ENCODE peak calls at places on chromosome 7, in six cellular contexts. U is nephron progenitor cell, I is ovary, Q is GM12865, W is SK-N-SH, J is fibroblast of lung. L is an unnamed sample.
A peak's percentile ranks its signal among the peaks of the same experiment; 100 is the strongest.

GRCh38 chr7:39130740-39131538 is 153.2 kb downstream of the POU6F2 start:
- DNase-seq in J (no peak), I (no peak), U (no peak), W (no peak), Q (no peak), L (no peak)

GRCh38 chr7:19958309-19958896 is 185.0 kb upstream of the TMEM196 start:
- DNase-seq in I (no peak), J (peak; percentile 88), W (no peak), U (no peak), Q (no peak), L (no peak)

GRCh38 chr7:115603416-115603815 is 427.1 kb downstream of the TFEC start:
- DNase-seq in U (no peak), W (no peak), J (no peak), Q (no peak), I (no peak), L (no peak)

GRCh38 chr7:30992414-30992813 is 28.7 kb downstream of the GHRHR start:
- DNase-seq in I (no peak), J (no peak), W (no peak), Q (no peak), U (no peak), L (no peak)

GRCh38 chr7:47394216-47394615 is 187.7 kb downstream of the TNS3 start:
- DNase-seq in I (peak; percentile 14), W (no peak), U (no peak), J (no peak), Q (no peak), L (no peak)

GRCh38 chr7:26237035-26237807 is 35.7 kb downstream of the CBX3 start:
- DNase-seq in J (no peak), Q (no peak), W (no peak), I (no peak), U (no peak), L (no peak)

GRCh38 chr7:94654764-94655561 is 970 bp downstream of the SGCE start:
- DNase-seq in J (peak; percentile 67), Q (peak; percentile 65), W (peak; percentile 70), I (peak; percentile 64), U (peak; percentile 34), L (no peak)

GRCh38 chr7:125516194-125516593 is 586.6 kb upstream of the POT1 start:
- DNase-seq in W (peak; percentile 62), J (no peak), U (peak; percentile 4), Q (no peak), I (no peak), L (no peak)

GRCh38 chr7:109282726-109283125 is 713.1 kb downstream of the DNAJB9 start:
- DNase-seq in J (no peak), U (no peak), W (no peak), I (no peak), Q (no peak), L (no peak)

GRCh38 chr7:40947546-40947945 is 755.3 kb downstream of the INHBA start:
- DNase-seq in U (no peak), W (no peak), I (no peak), J (peak; percentile 11), Q (no peak), L (no peak)

GRCh38 chr7:35516498-35516897 is 178.4 kb downstream of the HERPUD2 start:
- DNase-seq in Q (no peak), I (no peak), J (no peak), W (no peak), U (no peak), L (no peak)

GRCh38 chr7:132276252-132276651 is 300.0 kb downstream of the PLXNA4 start:
- DNase-seq in U (no peak), I (no peak), Q (no peak), J (no peak), W (peak; percentile 47), L (no peak)

GRCh38 chr7:2757361-2757903 is 69.4 kb downstream of the AMZ1 start:
- DNase-seq in W (peak; percentile 61), I (no peak), Q (no peak), U (no peak), J (no peak), L (no peak)

GRCh38 chr7:21543528-21544302 is 876 bp downstream of the DNAH11 start:
- DNase-seq in J (peak; percentile 31), U (peak; percentile 23), W (peak; percentile 17), Q (no peak), I (no peak), L (no peak)

GRCh38 chr7:127251458-127252379 is 1.0 kb downstream of the GRM8 start:
- DNase-seq in U (peak; percentile 29), J (no peak), I (no peak), Q (peak; percentile 32), W (peak; percentile 70), L (no peak)

GRCh38 chr7:128174391-128174790 is 66.7 kb upstream of the LEP start:
- DNase-seq in J (no peak), Q (no peak), I (no peak), U (no peak), W (no peak), L (no peak)

GRCh38 chr7:124720195-124720594 is 45.4 kb downstream of the GPR37 start:
- DNase-seq in J (peak; percentile 77), Q (no peak), I (no peak), U (no peak), W (no peak), L (no peak)

GRCh38 chr7:33215992-33216391 is 86.6 kb downstream of the BBS9 start:
- DNase-seq in W (no peak), Q (no peak), U (no peak), J (peak; percentile 12), I (no peak), L (no peak)

GRCh38 chr7:7699370-7699769 is 19.0 kb downstream of the RPA3 start:
- DNase-seq in J (no peak), I (no peak), U (no peak), W (no peak), Q (no peak), L (no peak)

GRCh38 chr7:55593172-55593514 is 20.8 kb upstream of the VOPP1 start:
- DNase-seq in I (no peak), W (no peak), Q (no peak), J (no peak), U (no peak), L (no peak)

DNA sequence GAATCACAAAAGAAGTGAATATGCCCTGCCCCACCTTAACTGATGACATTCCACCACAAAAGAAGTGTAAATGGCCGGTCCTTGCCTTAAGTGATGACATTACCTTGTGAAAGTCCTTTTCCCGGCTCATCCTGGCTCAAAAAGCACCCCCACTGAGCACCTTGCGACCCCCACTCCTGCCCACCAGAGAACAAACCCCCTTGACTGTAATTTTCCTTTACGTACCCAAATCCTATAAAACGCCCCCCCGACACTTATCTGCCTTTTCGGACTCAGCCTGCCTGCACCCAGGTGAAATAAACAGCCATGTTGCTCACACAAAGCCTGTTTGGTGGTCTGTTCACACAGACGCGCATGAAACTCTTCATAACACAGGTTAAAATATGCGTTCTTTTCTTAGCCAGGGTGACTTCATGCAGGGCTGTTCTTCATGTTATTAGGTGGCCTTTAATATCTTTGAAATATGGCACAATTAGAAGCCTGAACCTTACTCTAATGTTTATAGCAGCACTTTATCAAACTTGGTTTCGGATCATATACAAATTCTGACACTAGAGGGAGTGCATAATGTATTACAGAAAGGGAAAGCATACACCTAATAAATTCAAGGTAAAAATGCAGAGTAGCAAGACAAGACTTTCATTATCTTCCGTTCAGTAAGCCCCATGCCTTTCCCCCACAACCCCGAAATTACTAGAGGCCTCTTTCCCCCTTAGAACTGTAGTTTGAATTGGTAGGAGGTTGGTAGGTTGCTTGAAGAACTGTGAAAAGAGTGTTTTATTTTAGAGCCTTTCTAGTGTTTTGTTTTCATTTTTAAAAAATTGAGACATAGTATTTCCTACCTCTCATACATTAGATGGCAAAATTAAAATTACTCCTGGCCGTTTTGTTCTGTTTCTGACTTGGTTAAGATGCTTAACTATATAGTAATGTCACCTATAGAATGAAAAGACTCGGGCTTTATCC is 117.9 kb downstream of the NPY start:
- DNase-seq in J (peak; percentile 58), W (peak; percentile 30), I (no peak), Q (peak; percentile 57), U (no peak), L (no peak)
- TF ChIP-seq CTCF in J (peak; percentile 28), W (peak; percentile 75), I (peak; percentile 21), Q (peak; percentile 28), U (peak; percentile 17), L (peak; percentile 86)

GRCh38 chr7:43072530-43072929 is 39.9 kb upstream of the HECW1 start:
- DNase-seq in I (no peak), Q (peak; percentile 63), U (no peak), J (peak; percentile 15), W (no peak), L (no peak)

GRCh38 chr7:43077285-43077684 is 35.2 kb upstream of the HECW1 start:
- DNase-seq in U (no peak), I (no peak), J (no peak), Q (no peak), W (no peak), L (no peak)

GRCh38 chr7:43076189-43076605 is 36.2 kb upstream of the HECW1 start:
- DNase-seq in Q (peak; percentile 89), J (no peak), U (no peak), I (no peak), W (no peak), L (no peak)

GRCh38 chr7:43076606-43077005 is 35.8 kb upstream of the HECW1 start:
- DNase-seq in I (no peak), W (no peak), U (no peak), Q (no peak), J (no peak), L (no peak)

GRCh38 chr7:43071604-43072003 is 40.8 kb upstream of the HECW1 start:
- DNase-seq in J (peak; percentile 15), I (peak; percentile 24), Q (peak; percentile 56), U (peak; percentile 49), W (peak; percentile 19), L (no peak)
- TF ChIP-seq CTCF in J (peak; percentile 31), I (no peak), Q (peak; percentile 46), U (peak; percentile 56), W (peak; percentile 62), L (peak; percentile 70)

DNA sequence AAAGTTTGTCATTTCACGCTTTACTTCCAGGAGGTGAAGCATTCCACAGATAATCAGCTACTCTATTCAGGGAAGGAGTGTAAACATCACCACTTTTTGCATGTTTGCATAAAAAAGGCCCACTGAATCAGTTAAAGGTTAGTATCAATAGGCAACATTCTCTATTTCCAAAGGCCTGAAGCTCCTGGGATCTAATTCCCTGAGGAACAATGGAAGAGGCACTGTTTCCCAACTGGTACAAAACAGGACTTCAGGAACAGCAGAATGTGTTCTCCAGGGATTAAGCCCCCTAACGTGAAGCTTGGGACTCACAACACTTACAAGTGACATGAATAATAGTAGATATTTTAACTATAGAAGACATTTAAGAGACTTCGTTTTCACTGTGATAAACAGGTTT is 6.1 kb downstream of the LRRN3 start:
- DNase-seq in I (no peak), W (no peak), J (no peak), U (no peak), Q (no peak), L (no peak)
- TF ChIP-seq CTCF in I (no peak), W (no peak), J (no peak), U (no peak), Q (no peak), L (no peak)

DNA sequence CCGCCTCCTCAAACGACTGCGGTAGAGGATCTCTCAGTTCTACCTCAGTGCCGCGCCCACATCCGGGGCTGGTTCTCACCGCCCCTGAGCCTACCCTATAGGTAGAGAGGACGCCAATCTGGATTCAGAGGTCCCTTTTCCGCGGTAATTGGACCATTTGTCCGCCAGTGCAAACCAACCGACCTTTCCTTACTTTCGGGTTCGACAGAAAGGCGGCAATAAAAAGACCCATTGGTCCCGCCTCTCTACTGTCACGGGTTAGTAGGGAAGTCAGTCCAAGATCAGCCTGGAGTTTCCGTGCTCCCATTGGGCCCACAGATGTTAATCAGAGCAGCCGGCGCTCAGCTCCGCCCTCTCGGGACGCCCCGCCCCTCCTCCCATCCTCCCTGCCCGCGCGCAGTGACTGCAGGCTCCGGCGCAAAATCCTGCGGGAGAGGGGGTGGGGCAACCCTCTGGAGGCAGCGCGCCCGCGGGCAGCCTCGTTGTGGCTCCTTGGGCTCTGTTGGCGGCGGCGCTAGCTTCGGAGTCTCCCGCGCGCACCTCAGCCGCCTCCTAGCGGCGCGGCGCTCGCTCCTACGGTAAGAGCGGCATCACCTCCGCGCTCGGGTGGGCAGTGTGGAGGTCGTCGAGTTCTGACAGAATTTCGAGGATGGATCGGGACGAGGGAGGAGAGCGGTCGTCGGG is at the start of the genes PHTF2 and TMEM60:
- DNase-seq in W (peak; percentile 98), Q (peak; percentile 98), I (peak; percentile 98), J (peak; percentile 100), U (peak; percentile 100), L (peak; percentile 99)
- TF ChIP-seq CTCF in W (peak; percentile 71), Q (peak; percentile 48), I (no peak), J (peak; percentile 52), U (peak; percentile 33), L (peak; percentile 79)

L was measured in chondrocyte.